ENCODE peak calls at places on chromosomes 7 and 10, in nine cellular contexts. G, W, S, U, V, O, P, E and N are unnamed samples.

GRCh38 chr7:155263522-155264197 is 34.0 kb upstream of the INSIG1 start:
- DNase-seq in W (no peak), V (no peak), P (no peak), G (no peak), E (no peak), U (no peak), O (no peak), S (no peak), N (no peak)

GRCh38 chr7:16064316-16064715 is 357.0 kb downstream of the CRPPA start:
- DNase-seq in O (no peak), U (no peak), E (no peak), V (no peak), S (no peak), G (no peak), P (no peak), W (no peak), N (no peak)

GRCh38 chr7:157668884-157669767 is 332.3 kb downstream of the DNAJB6 start:
- DNase-seq in P (no peak), O (no peak), G (no peak), V (no peak), S (no peak), E (no peak), W (no peak), U (no peak), N (no peak)

GRCh38 chr7:130365093-130365492 is 15.2 kb upstream of the CPA1 start:
- DNase-seq in U (no peak), W (no peak), G (no peak), V (no peak), S (no peak), P (no peak), O (no peak), E (no peak), N (no peak)

GRCh38 chr7:135193615-135194081 is 17.7 kb downstream of the WDR91 start:
- DNase-seq in G (no peak), O (peak), W (no peak), U (no peak), S (no peak), P (peak), V (no peak), E (peak), N (peak)

GRCh38 chr10:122113161-122113944 is 124.4 kb downstream of the TACC2 start:
- DNase-seq in G (no peak), P (peak), S (no peak), W (peak), V (peak), O (peak), E (no peak), U (no peak), N (no peak)

GRCh38 chr10:69914373-69915268 is 112.9 kb downstream of the COL13A1 start:
- DNase-seq in O (peak), V (peak), S (peak), G (peak), W (peak), U (peak), P (peak), E (peak), N (no peak)

GRCh38 chr7:130901209-130901783 is 167.3 kb upstream of the KLF14 start:
- DNase-seq in U (no peak), G (no peak), O (peak), P (peak), S (no peak), V (no peak), W (no peak), E (no peak), N (peak)

GRCh38 chr10:78977761-78978305 is 90.9 kb upstream of the ZMIZ1 start:
- DNase-seq in O (peak), V (no peak), P (peak), G (no peak), E (no peak), W (peak), U (no peak), S (no peak), N (peak)

GRCh38 chr10:71945819-71946474 is 18.2 kb upstream of the CHST3 start:
- DNase-seq in G (no peak), P (no peak), U (no peak), V (no peak), O (no peak), W (no peak), S (no peak), E (no peak), N (no peak)

GRCh38 chr7:40223451-40224112 is 88.8 kb downstream of the SUGCT start:
- DNase-seq in U (no peak), W (no peak), P (peak), O (no peak), E (no peak), S (no peak), V (no peak), G (no peak), N (no peak)

GRCh38 chr7:91082854-91083495 is 181.3 kb upstream of the FZD1 start:
- DNase-seq in G (no peak), W (peak), S (no peak), O (no peak), V (peak), U (no peak), E (no peak), P (peak), N (no peak)

GRCh38 chr7:12719141-12719919 is 31.9 kb downstream of the ARL4A start:
- DNase-seq in P (peak), E (no peak), V (no peak), W (no peak), S (no peak), O (peak), U (no peak), G (no peak), N (peak)

GRCh38 chr10:6328708-6329423 is 126.1 kb downstream of the PFKFB3 start:
- DNase-seq in E (no peak), U (no peak), W (no peak), O (no peak), S (no peak), V (peak), P (no peak), G (no peak), N (no peak)

GRCh38 chr7:141076377-141076776 is 2.5 kb downstream of the TMEM178B start:
- DNase-seq in U (no peak), S (no peak), O (no peak), P (no peak), G (no peak), V (no peak), W (no peak), E (no peak), N (no peak)

GRCh38 chr7:130322615-130323014 is 22.0 kb upstream of the CPA5 start:
- DNase-seq in O (no peak), V (no peak), S (no peak), W (no peak), E (no peak), P (no peak), U (no peak), G (no peak), N (no peak)

GRCh38 chr10:49116509-49117365 is 1.4 kb upstream of the VSTM4 start:
- DNase-seq in O (no peak), V (no peak), G (no peak), W (no peak), E (no peak), U (no peak), P (no peak), S (no peak), N (no peak)

GRCh38 chr7:99404235-99404976 is 4.0 kb downstream of the PDAP1 start:
- DNase-seq in O (no peak), E (no peak), U (no peak), G (no peak), S (no peak), V (no peak), P (no peak), W (no peak), N (no peak)

GRCh38 chr7:21722371-21722770 is 179.5 kb downstream of the DNAH11 start:
- DNase-seq in W (no peak), S (no peak), P (no peak), V (no peak), G (no peak), E (no peak), O (peak), U (no peak), N (no peak)

GRCh38 chr7:2417981-2418481 is 14.6 kb downstream of the CHST12 start:
- DNase-seq in G (peak), S (peak), P (peak), W (no peak), O (peak), V (no peak), E (no peak), U (peak), N (peak)

GRCh38 chr10:10431422-10432066 is 586.1 kb upstream of the CELF2 start:
- DNase-seq in G (no peak), O (no peak), V (no peak), U (no peak), P (no peak), W (no peak), S (no peak), E (no peak), N (no peak)

GRCh38 chr10:66880826-66881225 is 45.0 kb upstream of the LRRTM3 start:
- DNase-seq in W (no peak), U (no peak), V (no peak), E (no peak), G (no peak), P (no peak), S (no peak), O (no peak), N (no peak)

GRCh38 chr7:97732567-97733275 is 835 bp downstream of the TAC1 start:
- DNase-seq in O (no peak), V (no peak), G (no peak), S (no peak), P (no peak), E (no peak), U (no peak), W (peak), N (no peak)

GRCh38 chr7:42400961-42401360 is 164.0 kb upstream of the GLI3 start:
- DNase-seq in W (no peak), P (no peak), V (no peak), S (no peak), E (no peak), U (no peak), G (no peak), O (no peak), N (no peak)

GRCh38 chr10:100567826-100568225 is 32.1 kb downstream of the HIF1AN start:
- DNase-seq in W (no peak), V (no peak), G (no peak), U (no peak), S (no peak), O (no peak), E (no peak), P (no peak), N (no peak)

GRCh38 chr10:12981570-12981969 is 19.9 kb downstream of the CCDC3 start:
- DNase-seq in E (no peak), G (no peak), V (no peak), U (no peak), P (peak), W (no peak), O (peak), S (no peak), N (no peak)

GRCh38 chr7:33716581-33717477 is 188.5 kb upstream of the BMPER start:
- DNase-seq in S (no peak), E (peak), G (no peak), O (peak), P (peak), U (no peak), V (no peak), W (peak), N (no peak)

GRCh38 chr7:129993275-129993674 is 40.5 kb upstream of the UBE2H start:
- DNase-seq in G (no peak), P (peak), E (no peak), O (no peak), V (no peak), W (no peak), S (no peak), U (no peak), N (no peak)

GRCh38 chr10:127996586-127996985 is 89.7 kb downstream of the PTPRE start:
- DNase-seq in W (peak), O (no peak), G (no peak), E (no peak), V (no peak), U (no peak), S (no peak), P (peak), N (no peak)

GRCh38 chr10:48656928-48657327 is 27.7 kb upstream of the WDFY4 start:
- DNase-seq in O (no peak), V (no peak), G (no peak), U (no peak), P (no peak), E (no peak), S (no peak), W (no peak), N (no peak)